ENCODE peak calls at places on chromosome 15, in seven cellular contexts. One of them, this sample, is unnamed.

GRCh38 chr15:63374686-63375520 is 6.7 kb downstream of the CA12 start:
- DNase-seq in GM23338: no peak
- DNase-seq in hepatocyte: peak; percentile 43
- DNase-seq in HCT116: no peak
- DNase-seq in neural progenitor cell: no peak
- DNase-seq in PC-3: peak; percentile 53
- DNase-seq in SK-N-SH: no peak
- DNase-seq in this sample: no peak

GRCh38 chr15:74794248-74794969 is 12.5 kb downstream of the CSK start:
- DNase-seq in GM23338: no peak
- DNase-seq in hepatocyte: no peak
- DNase-seq in HCT116: no peak
- DNase-seq in neural progenitor cell: no peak
- DNase-seq in PC-3: no peak
- DNase-seq in SK-N-SH: no peak
- DNase-seq in this sample: no peak

GRCh38 chr15:84715442-84716035 is 400 bp downstream of the SEC11A start:
- DNase-seq in GM23338: peak; percentile 54
- DNase-seq in hepatocyte: peak; percentile 59
- DNase-seq in HCT116: no peak
- DNase-seq in neural progenitor cell: peak; percentile 53
- DNase-seq in PC-3: peak; percentile 13
- DNase-seq in SK-N-SH: peak; percentile 27
- DNase-seq in this sample: peak; percentile 41

GRCh38 chr15:63948436-63948835 is 97.8 kb downstream of the DAPK2 start:
- DNase-seq in GM23338: no peak
- DNase-seq in hepatocyte: no peak
- DNase-seq in HCT116: no peak
- DNase-seq in neural progenitor cell: no peak
- DNase-seq in PC-3: no peak
- DNase-seq in SK-N-SH: no peak
- DNase-seq in this sample: no peak

GRCh38 chr15:95825672-95826387 is 504.7 kb upstream of the NR2F2 start:
- DNase-seq in GM23338: no peak
- DNase-seq in hepatocyte: no peak
- DNase-seq in HCT116: no peak
- DNase-seq in neural progenitor cell: no peak
- DNase-seq in PC-3: no peak
- DNase-seq in SK-N-SH: no peak
- DNase-seq in this sample: no peak

GRCh38 chr15:72722071-72722696 is 36.2 kb downstream of the BBS4 start:
- DNase-seq in GM23338: peak; percentile 94
- DNase-seq in hepatocyte: peak; percentile 81
- DNase-seq in HCT116: peak; percentile 55
- DNase-seq in neural progenitor cell: peak; percentile 78
- DNase-seq in PC-3: peak; percentile 72
- DNase-seq in SK-N-SH: peak; percentile 54
- DNase-seq in this sample: peak; percentile 69

GRCh38 chr15:85764304-85764633 is 30.5 kb downstream of the KLHL25 start:
- DNase-seq in GM23338: no peak
- DNase-seq in hepatocyte: no peak
- DNase-seq in HCT116: no peak
- DNase-seq in neural progenitor cell: no peak
- DNase-seq in PC-3: no peak
- DNase-seq in SK-N-SH: peak; percentile 81
- DNase-seq in this sample: no peak

GRCh38 chr15:85337398-85338074 is 42.9 kb upstream of the AKAP13 start:
- DNase-seq in GM23338: peak; percentile 24
- DNase-seq in hepatocyte: peak; percentile 32
- DNase-seq in HCT116: no peak
- DNase-seq in neural progenitor cell: no peak
- DNase-seq in PC-3: no peak
- DNase-seq in SK-N-SH: no peak
- DNase-seq in this sample: no peak

GRCh38 chr15:66477011-66477410 is 20.6 kb downstream of the SNAPC5 start:
- DNase-seq in GM23338: no peak
- DNase-seq in hepatocyte: no peak
- DNase-seq in HCT116: no peak
- DNase-seq in neural progenitor cell: no peak
- DNase-seq in PC-3: no peak
- DNase-seq in SK-N-SH: no peak
- DNase-seq in this sample: no peak

GRCh38 chr15:60840306-60840702 is 361.4 kb upstream of the ICE2 start:
- DNase-seq in GM23338: no peak
- DNase-seq in hepatocyte: peak; percentile 33
- DNase-seq in HCT116: no peak
- DNase-seq in neural progenitor cell: no peak
- DNase-seq in PC-3: no peak
- DNase-seq in SK-N-SH: no peak
- DNase-seq in this sample: no peak

GRCh38 chr15:81000144-81000625 is 538 bp upstream of the TLNRD1 start:
- DNase-seq in GM23338: no peak
- DNase-seq in hepatocyte: peak; percentile 21
- DNase-seq in HCT116: no peak
- DNase-seq in neural progenitor cell: no peak
- DNase-seq in PC-3: peak; percentile 19
- DNase-seq in SK-N-SH: no peak
- DNase-seq in this sample: peak; percentile 30

GRCh38 chr15:50365570-50365969 is 10.6 kb upstream of the GABPB1 start:
- DNase-seq in GM23338: no peak
- DNase-seq in hepatocyte: no peak
- DNase-seq in HCT116: no peak
- DNase-seq in neural progenitor cell: no peak
- DNase-seq in PC-3: no peak
- DNase-seq in SK-N-SH: no peak
- DNase-seq in this sample: no peak

GRCh38 chr15:79380755-79381499 is 51.2 kb upstream of the MINAR1 start:
- DNase-seq in GM23338: peak; percentile 87
- DNase-seq in hepatocyte: peak; percentile 86
- DNase-seq in HCT116: peak; percentile 40
- DNase-seq in neural progenitor cell: peak; percentile 87
- DNase-seq in PC-3: peak; percentile 79
- DNase-seq in SK-N-SH: peak; percentile 76
- DNase-seq in this sample: peak; percentile 74

GRCh38 chr15:101795455-101795854 is 7.9 kb upstream of the OR4F6 start:
- DNase-seq in GM23338: no peak
- DNase-seq in hepatocyte: no peak
- DNase-seq in HCT116: no peak
- DNase-seq in neural progenitor cell: no peak
- DNase-seq in PC-3: peak; percentile 57
- DNase-seq in SK-N-SH: no peak
- DNase-seq in this sample: no peak

GRCh38 chr15:48062476-48062875 is 58.3 kb upstream of the SLC24A5 start:
- DNase-seq in GM23338: no peak
- DNase-seq in hepatocyte: no peak
- DNase-seq in HCT116: no peak
- DNase-seq in neural progenitor cell: no peak
- DNase-seq in PC-3: peak; percentile 9
- DNase-seq in SK-N-SH: peak; percentile 17
- DNase-seq in this sample: no peak

GRCh38 chr15:26691249-26691648 is 81.6 kb downstream of the GABRB3 start:
- DNase-seq in GM23338: peak; percentile 87
- DNase-seq in hepatocyte: no peak
- DNase-seq in HCT116: no peak
- DNase-seq in neural progenitor cell: peak; percentile 91
- DNase-seq in PC-3: no peak
- DNase-seq in SK-N-SH: no peak
- DNase-seq in this sample: no peak

GRCh38 chr15:63833246-63833696 is 477 bp downstream of the HERC1 start:
- DNase-seq in GM23338: peak; percentile 65
- DNase-seq in hepatocyte: peak; percentile 72
- DNase-seq in HCT116: no peak
- DNase-seq in neural progenitor cell: peak; percentile 90
- DNase-seq in PC-3: peak; percentile 16
- DNase-seq in SK-N-SH: peak; percentile 80
- DNase-seq in this sample: peak; percentile 52

GRCh38 chr15:96736384-96736783 is 405.9 kb downstream of the NR2F2 start:
- DNase-seq in GM23338: no peak
- DNase-seq in hepatocyte: no peak
- DNase-seq in HCT116: no peak
- DNase-seq in neural progenitor cell: no peak
- DNase-seq in PC-3: no peak
- DNase-seq in SK-N-SH: no peak
- DNase-seq in this sample: no peak

GRCh38 chr15:67240235-67241131 is 14.0 kb downstream of the AAGAB start:
- DNase-seq in GM23338: peak; percentile 39
- DNase-seq in hepatocyte: peak; percentile 30
- DNase-seq in HCT116: peak; percentile 21
- DNase-seq in neural progenitor cell: no peak
- DNase-seq in PC-3: peak; percentile 40
- DNase-seq in SK-N-SH: peak; percentile 57
- DNase-seq in this sample: peak; percentile 46

GRCh38 chr15:59315914-59316428 is 56.7 kb downstream of the MYO1E start:
- DNase-seq in GM23338: no peak
- DNase-seq in hepatocyte: no peak
- DNase-seq in HCT116: no peak
- DNase-seq in neural progenitor cell: no peak
- DNase-seq in PC-3: peak; percentile 71
- DNase-seq in SK-N-SH: no peak
- DNase-seq in this sample: no peak

GRCh38 chr15:36329592-36329991 is 249.8 kb upstream of the CDIN1 start:
- DNase-seq in GM23338: no peak
- DNase-seq in hepatocyte: no peak
- DNase-seq in HCT116: no peak
- DNase-seq in neural progenitor cell: no peak
- DNase-seq in PC-3: no peak
- DNase-seq in SK-N-SH: no peak
- DNase-seq in this sample: no peak

GRCh38 chr15:56243117-56243773 is 434 bp downstream of the RFX7 start:
- DNase-seq in GM23338: peak; percentile 76
- DNase-seq in hepatocyte: peak; percentile 60
- DNase-seq in HCT116: no peak
- DNase-seq in neural progenitor cell: peak; percentile 77
- DNase-seq in PC-3: no peak
- DNase-seq in SK-N-SH: peak; percentile 79
- DNase-seq in this sample: peak; percentile 77

DNA sequence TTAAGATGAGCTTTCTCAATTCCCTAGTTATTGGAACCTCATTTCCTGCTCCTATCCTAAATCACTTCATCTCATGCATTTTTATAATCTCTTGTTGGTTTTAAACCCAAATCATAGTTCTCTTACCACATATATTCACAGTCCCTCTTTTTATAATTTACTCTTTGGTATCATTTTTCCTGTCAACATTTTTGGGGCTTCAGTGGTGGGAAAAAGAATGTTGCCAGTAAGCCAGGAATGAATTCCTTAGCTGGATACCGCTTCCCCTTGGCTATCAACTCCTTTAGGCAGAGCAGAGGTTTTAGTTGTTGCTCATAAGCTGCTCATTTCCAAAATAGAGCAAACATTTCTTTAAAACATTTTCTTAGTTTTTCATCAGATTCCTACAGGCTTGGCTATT is 112.3 kb downstream of the GALK2 start:
- DNase-seq in GM23338: no peak
- DNase-seq in hepatocyte: no peak
- DNase-seq in HCT116: no peak
- DNase-seq in neural progenitor cell: no peak
- DNase-seq in PC-3: no peak
- DNase-seq in SK-N-SH: no peak
- DNase-seq in this sample: no peak
- TF ChIP-seq EZH2phosphoT487 in GM23338: no peak
- TF ChIP-seq EZH2phosphoT487 in hepatocyte: no peak
- TF ChIP-seq EZH2phosphoT487 in HCT116: no peak
- TF ChIP-seq EZH2phosphoT487 in neural progenitor cell: no peak
- TF ChIP-seq EZH2phosphoT487 in PC-3: no peak
- TF ChIP-seq EZH2phosphoT487 in SK-N-SH: no peak
- TF ChIP-seq EZH2phosphoT487 in this sample: no peak

GRCh38 chr15:70892912-70893560 is 410 bp downstream of the LRRC49 start:
- DNase-seq in GM23338: no peak
- DNase-seq in hepatocyte: peak; percentile 63
- DNase-seq in HCT116: no peak
- DNase-seq in neural progenitor cell: peak; percentile 37
- DNase-seq in PC-3: peak; percentile 56
- DNase-seq in SK-N-SH: peak; percentile 59
- DNase-seq in this sample: no peak
- TF ChIP-seq CTCF in GM23338: peak; percentile 25
- TF ChIP-seq CTCF in hepatocyte: peak; percentile 71
- TF ChIP-seq CTCF in HCT116: peak; percentile 52
- TF ChIP-seq CTCF in neural progenitor cell: peak; percentile 50
- TF ChIP-seq CTCF in PC-3: peak; percentile 78
- TF ChIP-seq CTCF in SK-N-SH: peak; percentile 82
- TF ChIP-seq CTCF in this sample: peak; percentile 16

DNA sequence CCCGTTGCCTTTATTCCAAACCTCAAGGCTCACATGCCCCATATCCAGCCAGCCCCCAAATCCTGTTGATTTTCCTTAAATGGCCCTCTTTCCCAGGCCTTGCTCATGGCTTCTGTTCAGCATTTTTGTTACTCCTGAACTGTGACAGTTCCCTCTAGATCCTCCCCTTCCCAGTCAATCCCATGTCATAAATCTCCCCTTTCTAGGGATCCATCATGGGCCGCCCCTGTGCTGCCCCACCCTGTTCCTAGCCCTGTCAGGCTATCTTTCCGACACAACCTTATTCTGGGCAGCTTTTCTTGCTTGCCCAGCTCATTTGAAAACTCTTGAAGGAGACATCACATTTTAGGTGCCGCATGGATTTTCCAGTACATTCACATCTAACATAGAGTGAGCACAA is 84.8 kb downstream of the TLE3 start:
- DNase-seq in GM23338: no peak
- DNase-seq in hepatocyte: no peak
- DNase-seq in HCT116: no peak
- DNase-seq in neural progenitor cell: no peak
- DNase-seq in PC-3: no peak
- DNase-seq in SK-N-SH: no peak
- DNase-seq in this sample: no peak
- H3K4me1 ChIP-seq in GM23338: peaks cover 13% of the 10 kb centered on the region
- H3K4me1 ChIP-seq in hepatocyte: no peaks in the 10 kb centered on the region
- H3K4me1 ChIP-seq in HCT116: no peaks in the 10 kb centered on the region
- H3K4me1 ChIP-seq in neural progenitor cell: peaks cover 12% of the 10 kb centered on the region
- H3K4me1 ChIP-seq in PC-3: no peaks in the 10 kb centered on the region
- H3K4me1 ChIP-seq in SK-N-SH: no peaks in the 10 kb centered on the region
- H3K4me1 ChIP-seq in this sample: peaks cover 75% of the 10 kb centered on the region

DNA sequence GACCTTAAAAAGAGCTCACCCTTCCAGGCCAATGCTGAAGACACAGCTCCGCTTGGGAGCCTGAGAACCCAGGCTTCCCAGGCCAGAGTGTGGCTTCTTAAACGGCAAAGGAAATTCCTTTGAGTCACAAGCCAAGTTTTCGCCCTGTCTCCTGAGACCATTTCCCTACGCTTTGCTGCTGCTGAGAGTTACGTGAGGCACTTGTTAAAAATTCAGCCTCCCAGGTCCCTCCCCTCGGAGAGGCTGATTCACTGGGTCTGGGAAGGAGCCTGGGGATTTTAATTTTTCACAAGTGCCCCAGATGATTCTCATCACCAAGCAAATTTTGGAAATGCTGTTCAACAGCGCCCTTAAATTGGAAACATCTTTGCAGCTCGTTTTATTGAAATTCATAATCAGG is 25.5 kb downstream of the RLBP1 start:
- DNase-seq in GM23338: no peak
- DNase-seq in hepatocyte: no peak
- DNase-seq in HCT116: no peak
- DNase-seq in neural progenitor cell: no peak
- DNase-seq in PC-3: no peak
- DNase-seq in SK-N-SH: no peak
- DNase-seq in this sample: no peak
- TF ChIP-seq EZH2phosphoT487 in GM23338: no peak
- TF ChIP-seq EZH2phosphoT487 in hepatocyte: no peak
- TF ChIP-seq EZH2phosphoT487 in HCT116: no peak
- TF ChIP-seq EZH2phosphoT487 in neural progenitor cell: no peak
- TF ChIP-seq EZH2phosphoT487 in PC-3: no peak
- TF ChIP-seq EZH2phosphoT487 in SK-N-SH: no peak
- TF ChIP-seq EZH2phosphoT487 in this sample: no peak

This sample was measured in OCI-LY7.